ENCODE peak calls at places on chromosomes 11 and 22, in seven cellular contexts. E is IMR-90, G is A549, I is HCT116, A is HepG2, Q is GM12878, Y is K562. H is an unnamed sample.

GRCh38 chr11:113184498-113184897 is 129.9 kb upstream of the TTC12 start:
- DNase-seq in E (peak; percentile 56), Y (no peak), A (peak; percentile 35), Q (no peak), I (no peak), G (no peak), H (no peak)

GRCh38 chr11:125688066-125688465 is 7.4 kb upstream of the ACRV1 start:
- DNase-seq in I (no peak), E (no peak), Y (no peak), A (no peak), Q (no peak), G (no peak), H (no peak)

GRCh38 chr22:20927940-20928572 is 10.8 kb downstream of the CRKL start:
- DNase-seq in Q (no peak), Y (no peak), A (no peak), G (no peak), I (no peak), E (no peak), H (no peak)

GRCh38 chr22:42432020-42432596 is at the start of gene NFAM1:
- DNase-seq in Y (no peak), I (no peak), G (no peak), E (no peak), Q (no peak), A (no peak), H (no peak)

GRCh38 chr11:31806186-31806943 is 4.8 kb downstream of the PAX6 start:
- DNase-seq in G (no peak), I (no peak), A (no peak), Y (no peak), E (no peak), Q (no peak), H (no peak)

GRCh38 chr11:45919276-45919675 is 1.6 kb upstream of the PEX16 start:
- DNase-seq in G (no peak), Q (no peak), A (no peak), E (no peak), Y (no peak), I (no peak), H (no peak)

GRCh38 chr11:95567685-95568084 is 221.9 kb downstream of the FAM76B start:
- DNase-seq in Y (no peak), I (no peak), E (peak; percentile 63), G (no peak), Q (no peak), A (no peak), H (no peak)

GRCh38 chr22:39215430-39216142 is 29.2 kb downstream of the PDGFB start:
- DNase-seq in I (peak; percentile 35), G (peak; percentile 36), Q (no peak), A (no peak), Y (peak; percentile 52), E (no peak), H (no peak)

GRCh38 chr11:36149538-36150242 is 139.5 kb downstream of the COMMD9 start:
- DNase-seq in E (peak; percentile 100), G (peak; percentile 98), Y (peak; percentile 89), Q (peak; percentile 31), I (peak; percentile 99), A (peak; percentile 68), H (no peak)

GRCh38 chr22:42829311-42829710 is 27.8 kb downstream of the ARFGAP3 start:
- DNase-seq in G (no peak), E (no peak), A (no peak), Y (no peak), Q (no peak), I (no peak), H (no peak)

GRCh38 chr11:31802609-31802989 is 8.5 kb downstream of the PAX6 start:
- DNase-seq in A (no peak), G (no peak), Y (no peak), E (no peak), I (no peak), Q (no peak), H (peak; percentile 63)

GRCh38 chr22:46035742-46036557 is 59.0 kb upstream of the WNT7B start:
- DNase-seq in A (peak; percentile 95), G (peak; percentile 87), Q (peak; percentile 85), I (peak; percentile 96), Y (peak; percentile 98), E (peak; percentile 98), H (peak; percentile 100)

GRCh38 chr11:70371241-70371640 is 27.1 kb upstream of the CTTN start:
- DNase-seq in E (peak; percentile 18), I (no peak), A (no peak), Q (no peak), G (no peak), Y (no peak), H (no peak)

GRCh38 chr11:115181480-115181879 is 322.7 kb downstream of the CADM1 start:
- DNase-seq in I (no peak), E (no peak), Y (no peak), A (no peak), G (no peak), Q (no peak), H (no peak)

GRCh38 chr11:114317738-114318137 is 21.5 kb downstream of the NNMT start:
- DNase-seq in G (no peak), A (no peak), Y (peak; percentile 53), I (peak; percentile 13), Q (no peak), E (peak; percentile 67), H (no peak)

GRCh38 chr22:49918911-49919881 is 762 bp downstream of the CRELD2 start:
- DNase-seq in G (no peak), Y (no peak), Q (no peak), E (no peak), A (no peak), I (no peak), H (no peak)

GRCh38 chr22:35470903-35471321 is 69.7 kb upstream of the RASD2 start:
- DNase-seq in Y (no peak), A (peak; percentile 83), I (peak; percentile 28), G (no peak), Q (no peak), E (peak; percentile 33), H (no peak)

GRCh38 chr22:39174498-39175120 is 22.1 kb upstream of the CBX7 start:
- DNase-seq in G (no peak), I (peak; percentile 23), Q (no peak), Y (no peak), A (peak; percentile 93), E (peak; percentile 89), H (peak; percentile 98)

GRCh38 chr11:8006349-8006977 is 19.3 kb downstream of the EIF3F start:
- DNase-seq in E (peak; percentile 71), A (peak; percentile 63), I (peak; percentile 54), Q (peak; percentile 7), G (peak; percentile 71), Y (peak; percentile 59), H (no peak)

GRCh38 chr22:23984430-23984829 is 4.5 kb downstream of the GSTT2 start:
- DNase-seq in A (no peak), G (no peak), E (peak; percentile 38), Y (no peak), I (peak; percentile 48), Q (no peak), H (no peak)
- TF ChIP-seq CEBPB in A (no peak), G (no peak), E (no peak), Y (no peak), I (no peak), Q (no peak), H (no peak)

DNA sequence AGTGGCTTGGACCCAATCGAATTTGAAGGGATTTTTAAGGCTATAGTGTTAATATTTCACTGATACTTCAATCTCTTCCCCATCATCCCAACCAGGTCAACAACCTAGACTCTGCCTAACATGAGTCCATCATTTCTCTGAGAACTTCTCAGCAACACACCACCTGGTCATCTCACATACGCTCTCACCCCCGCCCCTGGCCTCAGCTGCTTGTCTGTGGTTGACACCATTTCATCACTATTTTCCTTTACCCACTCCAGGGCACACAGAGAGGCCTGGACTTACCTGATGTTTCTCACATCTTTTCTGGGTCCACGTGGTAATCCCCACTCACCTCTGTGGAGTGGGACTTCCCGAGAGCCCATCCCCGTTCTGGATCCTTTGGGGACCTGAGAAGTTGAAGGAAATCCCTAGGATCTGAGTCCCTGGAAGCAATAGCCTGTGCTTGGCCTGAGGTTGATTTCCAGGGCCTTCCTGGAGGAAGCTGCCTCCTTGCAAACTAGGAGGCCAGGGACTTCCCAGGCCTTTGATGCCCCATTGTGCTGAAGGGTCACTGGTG is 3.2 kb downstream of the P2RX3 start:
- DNase-seq in Y (no peak), E (no peak), A (no peak), G (no peak), Q (no peak), I (no peak), H (no peak)
- TF ChIP-seq CEBPB in Y (no peak), E (no peak), A (no peak), G (no peak), Q (no peak), I (no peak), H (no peak)

GRCh38 chr11:96741068-96741467 is 351.3 kb downstream of the JRKL start:
- DNase-seq in E (peak; percentile 22), G (no peak), I (no peak), A (no peak), Q (no peak), Y (no peak), H (no peak)
- TF ChIP-seq CEBPB in E (no peak), G (no peak), I (no peak), A (no peak), Q (no peak), Y (no peak), H (no peak)

GRCh38 chr11:117300773-117301172 is 9.6 kb downstream of the BACE1-AS start:
- DNase-seq in A (no peak), Q (no peak), I (no peak), Y (no peak), E (no peak), G (no peak), H (no peak)

GRCh38 chr11:117300301-117300700 is 9.2 kb downstream of the BACE1-AS start:
- DNase-seq in E (peak; percentile 54), G (no peak), Y (no peak), A (peak; percentile 52), I (no peak), Q (no peak), H (peak; percentile 63)

GRCh38 chr11:117302228-117302627 is 11.1 kb downstream of the BACE1-AS start:
- DNase-seq in Y (no peak), I (no peak), Q (no peak), E (no peak), G (no peak), A (no peak), H (no peak)

GRCh38 chr11:117298195-117298594 is 7.0 kb downstream of the BACE1-AS start:
- DNase-seq in A (no peak), Y (no peak), E (no peak), I (no peak), G (no peak), Q (no peak), H (no peak)

DNA sequence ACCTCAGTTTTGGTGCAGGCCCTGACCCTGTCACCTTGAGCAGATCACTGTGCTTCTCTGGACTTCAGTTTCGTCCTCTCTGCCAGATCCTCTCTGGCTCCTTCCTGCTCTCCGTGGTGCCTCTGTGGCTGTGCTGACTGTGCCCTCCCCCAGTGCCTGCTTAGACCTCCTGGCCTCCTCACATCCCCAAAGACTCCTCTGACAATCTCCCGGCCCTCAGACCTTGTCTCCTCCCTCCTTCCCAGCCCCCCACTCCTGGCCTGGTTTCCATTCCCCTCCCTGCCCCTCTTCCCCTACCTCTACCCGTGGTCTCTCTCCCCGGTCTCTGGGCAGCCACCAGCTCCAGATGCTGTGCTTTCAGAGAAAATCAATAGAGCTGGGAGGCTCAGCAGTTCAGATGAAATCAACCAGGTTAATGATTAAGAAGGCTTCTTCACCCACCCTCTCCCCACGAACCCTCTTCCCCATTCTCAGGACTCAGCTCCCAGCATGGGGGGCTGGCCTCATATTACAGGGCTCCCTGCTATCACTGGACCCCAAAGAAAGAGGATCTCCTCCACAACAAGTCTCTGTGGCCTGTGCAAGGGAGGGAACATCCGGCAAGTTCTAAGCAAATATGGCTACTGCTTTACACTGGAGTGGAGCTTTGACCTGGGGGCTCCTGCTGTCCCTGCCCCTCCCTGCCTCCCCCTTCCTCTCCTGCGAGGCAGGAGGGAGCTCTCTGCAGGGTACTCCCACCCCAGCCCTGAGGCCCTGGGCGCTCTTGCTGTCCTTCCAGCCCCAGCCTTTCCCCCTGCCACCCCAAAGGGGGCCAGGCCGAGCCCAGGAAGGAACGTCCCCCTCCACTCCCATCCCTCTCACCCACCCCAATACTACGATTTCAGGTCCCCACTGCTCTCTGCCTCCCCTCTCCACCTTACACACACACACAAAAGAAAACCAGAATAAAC is 8.5 kb downstream of the BACE1-AS start:
- DNase-seq in G (no peak), E (no peak), I (no peak), A (peak; percentile 79), Y (no peak), Q (no peak), H (no peak)
- TF ChIP-seq CEBPB in G (no peak), E (no peak), I (no peak), A (no peak), Y (no peak), Q (no peak), H (no peak)